ENCODE peak calls at places on chromosomes 6 and 20, in five cellular contexts. Y is Right ventricle myocardium superior; Q is HL-60; B is stimulated activated CD8-positive, alpha-beta memory T cell treated with anti-CD3 and anti-CD28 coated beads, Interleukin-15, amount 100 ng/mL, for 24 hours; V is CD8-positive, alpha-beta T cell. E is an unnamed sample.

GRCh38 chr6:158506577-158506976 is 53.3 kb upstream of the TMEM181 start:
- DNase-seq in Y (no peak), Q (no peak), B (no peak), V (no peak), E (no peak)

GRCh38 chr20:24095753-24096152 is 107.2 kb upstream of the GGTLC1 start:
- DNase-seq in Y (no peak), Q (no peak), B (no peak), V (no peak), E (peak)

GRCh38 chr6:113903666-113904330 is 46.7 kb downstream of the MARCKS start:
- DNase-seq in Y (peak), Q (no peak), B (no peak), V (no peak), E (no peak)

GRCh38 chr6:168067081-168067480 is 11.9 kb downstream of the FRMD1 start:
- DNase-seq in Y (no peak), Q (no peak), B (no peak), V (no peak), E (no peak)

GRCh38 chr20:57662313-57663240 is 42.4 kb upstream of the ZBP1 start:
- DNase-seq in Y (peak), Q (no peak), B (no peak), V (no peak), E (no peak)

GRCh38 chr6:36334343-36334742 is 2.3 kb downstream of the BNIP5 start:
- DNase-seq in Y (no peak), Q (no peak), B (no peak), V (no peak), E (no peak)

GRCh38 chr20:45904583-45905504 is 7.1 kb downstream of the PLTP start:
- DNase-seq in Y (no peak), Q (peak), B (no peak), V (no peak), E (no peak)

GRCh38 chr6:129342243-129342642 is 367.7 kb downstream of the ARHGAP18 start:
- DNase-seq in Y (no peak), Q (no peak), B (no peak), V (no peak), E (no peak)

GRCh38 chr6:11744753-11745152 is 33.9 kb downstream of the ADTRP start:
- DNase-seq in Y (peak), Q (no peak), B (no peak), V (no peak), E (no peak)

GRCh38 chr6:144349690-144350132 is 64.6 kb downstream of the UTRN start:
- DNase-seq in Y (no peak), Q (peak), B (no peak), V (no peak), E (no peak)

GRCh38 chr20:63703471-63703975 is 4.3 kb downstream of the ARFRP1 start:
- DNase-seq in Y (no peak), Q (no peak), B (no peak), V (no peak), E (no peak)

GRCh38 chr20:9035129-9035528 is 33.8 kb upstream of the PLCB4 start:
- DNase-seq in Y (no peak), Q (no peak), B (no peak), V (no peak), E (no peak)

GRCh38 chr20:62776692-62777527 is 19.4 kb upstream of the MRGBP start:
- DNase-seq in Y (no peak), Q (peak), B (no peak), V (no peak), E (no peak)

GRCh38 chr6:156826290-156826955 is 49.2 kb downstream of the ARID1B start:
- DNase-seq in Y (no peak), Q (no peak), B (no peak), V (no peak), E (no peak)

GRCh38 chr20:14992071-14992654 is 654.8 kb upstream of the FLRT3 start:
- DNase-seq in Y (no peak), Q (no peak), B (no peak), V (no peak), E (no peak)

GRCh38 chr20:60869626-60870025 is 382.4 kb upstream of the CDH4 start:
- DNase-seq in Y (no peak), Q (no peak), B (no peak), V (no peak), E (no peak)

GRCh38 chr20:10645205-10645570 is 28.6 kb downstream of the JAG1 start:
- DNase-seq in Y (no peak), Q (no peak), B (no peak), V (no peak), E (no peak)

GRCh38 chr20:50848341-50848808 is 53.5 kb downstream of the BCAS4 start:
- DNase-seq in Y (peak), Q (no peak), B (no peak), V (no peak), E (no peak)

GRCh38 chr6:122696079-122696478 is 83.4 kb upstream of the FABP7 start:
- DNase-seq in Y (no peak), Q (no peak), B (no peak), V (no peak), E (no peak)

GRCh38 chr20:4090756-4091331 is 75.5 kb upstream of the RNF24 start:
- DNase-seq in Y (no peak), Q (no peak), B (no peak), V (no peak), E (no peak)

GRCh38 chr20:41030536-41031242 is 2.1 kb downstream of the TOP1 start:
- DNase-seq in Y (no peak), Q (no peak), B (no peak), V (no peak), E (no peak)

GRCh38 chr6:158006331-158006730 is 24.7 kb downstream of the SYNJ2 start:
- DNase-seq in Y (peak), Q (no peak), B (no peak), V (no peak), E (no peak)

GRCh38 chr20:37361336-37361735 is 15.4 kb downstream of the SRC start:
- DNase-seq in Y (no peak), Q (no peak), B (no peak), V (no peak), E (no peak)

GRCh38 chr6:125981566-125982185 is 4.7 kb upstream of the TRMT11 start:
- DNase-seq in Y (no peak), Q (no peak), B (no peak), V (no peak), E (no peak)